ENCODE peak calls at places on chromosomes 13 and 19, in eight cellular contexts. One of them, this sample, is unnamed.

GRCh38 chr19:55600336-55601028 is 394 bp downstream of the ZNF524 start:
- DNase-seq in left colon: no peak
- DNase-seq in left cardiac atrium: peak
- DNase-seq in HEK293T: no peak
- DNase-seq in NCI-H1092: peak
- DNase-seq in RWPE1: no peak
- DNase-seq in midbrain: peak
- DNase-seq in endothelial cell: peak
- DNase-seq in this sample: peak

GRCh38 chr19:55066107-55066709 is 3.3 kb upstream of the RDH13 start:
- DNase-seq in RWPE1: no peak
- DNase-seq in left cardiac atrium: no peak
- DNase-seq in midbrain: no peak
- DNase-seq in left colon: no peak
- DNase-seq in endothelial cell: no peak
- DNase-seq in HEK293T: no peak
- DNase-seq in NCI-H1092: no peak
- DNase-seq in this sample: peak

GRCh38 chr19:32421589-32422361 is 16.2 kb downstream of the DPY19L3 start:
- DNase-seq in left colon: no peak
- DNase-seq in left cardiac atrium: no peak
- DNase-seq in midbrain: no peak
- DNase-seq in NCI-H1092: no peak
- DNase-seq in HEK293T: no peak
- DNase-seq in RWPE1: no peak
- DNase-seq in endothelial cell: no peak
- DNase-seq in this sample: no peak

GRCh38 chr19:42401365-42402303 is 11.5 kb upstream of the CNFN start:
- DNase-seq in NCI-H1092: peak
- DNase-seq in left colon: peak
- DNase-seq in endothelial cell: peak
- DNase-seq in midbrain: peak
- DNase-seq in left cardiac atrium: peak
- DNase-seq in HEK293T: peak
- DNase-seq in RWPE1: peak
- DNase-seq in this sample: peak

GRCh38 chr19:46411088-46412033 is 2.0 kb downstream of the CCDC8 start:
- DNase-seq in NCI-H1092: no peak
- DNase-seq in HEK293T: no peak
- DNase-seq in left cardiac atrium: no peak
- DNase-seq in RWPE1: no peak
- DNase-seq in midbrain: no peak
- DNase-seq in left colon: no peak
- DNase-seq in endothelial cell: no peak
- DNase-seq in this sample: no peak

GRCh38 chr13:73275163-73275562 is 216.4 kb downstream of the KLF5 start:
- DNase-seq in left colon: no peak
- DNase-seq in NCI-H1092: no peak
- DNase-seq in midbrain: no peak
- DNase-seq in left cardiac atrium: no peak
- DNase-seq in RWPE1: no peak
- DNase-seq in endothelial cell: no peak
- DNase-seq in HEK293T: no peak
- DNase-seq in this sample: peak

GRCh38 chr13:80716610-80717081 is 375.7 kb upstream of the SPRY2 start:
- DNase-seq in RWPE1: no peak
- DNase-seq in NCI-H1092: peak
- DNase-seq in left cardiac atrium: peak
- DNase-seq in left colon: no peak
- DNase-seq in midbrain: peak
- DNase-seq in endothelial cell: no peak
- DNase-seq in HEK293T: peak
- DNase-seq in this sample: no peak

GRCh38 chr13:99326012-99326411 is 18.8 kb upstream of the GPR183 start:
- DNase-seq in left cardiac atrium: no peak
- DNase-seq in NCI-H1092: no peak
- DNase-seq in endothelial cell: no peak
- DNase-seq in left colon: no peak
- DNase-seq in HEK293T: no peak
- DNase-seq in RWPE1: no peak
- DNase-seq in midbrain: no peak
- DNase-seq in this sample: no peak

GRCh38 chr19:14517840-14518505 is at the start of gene DNAJB1:
- DNase-seq in left cardiac atrium: peak
- DNase-seq in HEK293T: peak
- DNase-seq in NCI-H1092: peak
- DNase-seq in endothelial cell: peak
- DNase-seq in left colon: peak
- DNase-seq in RWPE1: peak
- DNase-seq in midbrain: peak
- DNase-seq in this sample: peak

GRCh38 chr13:109665781-109666249 is 120.6 kb downstream of the IRS2 start:
- DNase-seq in NCI-H1092: no peak
- DNase-seq in HEK293T: no peak
- DNase-seq in left colon: no peak
- DNase-seq in RWPE1: no peak
- DNase-seq in endothelial cell: no peak
- DNase-seq in left cardiac atrium: no peak
- DNase-seq in midbrain: no peak
- DNase-seq in this sample: no peak

GRCh38 chr13:23087884-23088283 is 92.9 kb upstream of the SGCG start:
- DNase-seq in RWPE1: peak
- DNase-seq in left colon: no peak
- DNase-seq in NCI-H1092: no peak
- DNase-seq in left cardiac atrium: no peak
- DNase-seq in midbrain: no peak
- DNase-seq in HEK293T: peak
- DNase-seq in endothelial cell: peak
- DNase-seq in this sample: peak

This sample was measured in activated CD8-positive, alpha-beta T cell treated with anti-CD3 and anti-CD28 coated beads for 36 hours.